ENCODE peak calls at places on chromosomes 3 and 15, in ten cellular contexts. Y is left lung; P is CD8-positive, alpha-beta memory T cell; O is fibroblast of lung; I is HCT116; B is naive thymus-derived CD4-positive, alpha-beta T cell; R is sigmoid colon; U is CD4-positive, CD25-positive, alpha-beta regulatory T cell; V is CD8-positive, alpha-beta T cell; X is breast epithelium. S is an unnamed sample. For H3K36me3, the result is how much of the 10 kb centered on the place peaks cover.

GRCh38 chr15:72866866-72867616 is 83.5 kb upstream of the ADPGK start:
- DNase-seq in Y (no peak), P (no peak), O (no peak), I (no peak), B (no peak), R (no peak), U (no peak), V (no peak), X (no peak), S (no peak)

GRCh38 chr3:127170794-127171193 is 22.1 kb upstream of the PRR23E start:
- DNase-seq in Y (peak), P (no peak), O (peak), I (no peak), B (no peak), R (no peak), U (no peak), V (no peak), X (no peak), S (no peak)

GRCh38 chr3:63324621-63325020 is 46.5 kb downstream of the SYNPR start:
- DNase-seq in Y (no peak), P (no peak), O (no peak), I (no peak), B (no peak), R (no peak), U (no peak), V (no peak), X (no peak), S (no peak)

GRCh38 chr3:178352300-178353021 is 183.8 kb upstream of the KCNMB2 start:
- DNase-seq in Y (no peak), P (no peak), O (peak), I (no peak), B (no peak), R (no peak), U (no peak), V (no peak), X (no peak), S (peak)

GRCh38 chr15:82298520-82298919 is 35.9 kb downstream of the SAXO2 start:
- DNase-seq in Y (no peak), P (peak), O (peak), I (no peak), B (peak), R (no peak), U (peak), V (peak), X (no peak), S (no peak)

GRCh38 chr3:112134335-112135124 is 1.5 kb upstream of the GCSAM start:
- DNase-seq in Y (no peak), P (no peak), O (peak), I (no peak), B (peak), R (no peak), U (peak), V (no peak), X (no peak), S (no peak)

GRCh38 chr3:78754066-78754743 is 1013.6 kb downstream of the ROBO1 start:
- DNase-seq in Y (no peak), P (no peak), O (peak), I (no peak), B (no peak), R (no peak), U (no peak), V (no peak), X (no peak), S (no peak)

GRCh38 chr3:161770532-161771386 is 274.2 kb downstream of the OTOL1 start:
- DNase-seq in Y (no peak), P (no peak), O (peak), I (no peak), B (no peak), R (no peak), U (no peak), V (no peak), X (no peak), S (no peak)

GRCh38 chr3:71444028-71444860 is 139.3 kb downstream of the FOXP1 start:
- DNase-seq in Y (peak), P (peak), O (peak), I (no peak), B (peak), R (no peak), U (peak), V (peak), X (peak), S (no peak)

GRCh38 chr15:68578175-68578959 is 426 bp upstream of the CORO2B start:
- DNase-seq in Y (peak), P (no peak), O (peak), I (no peak), B (no peak), R (peak), U (peak), V (peak), X (no peak), S (no peak)

GRCh38 chr15:74489518-74490338 is 28.8 kb upstream of the UBL7 start:
- DNase-seq in Y (peak), P (peak), O (peak), I (peak), B (peak), R (no peak), U (peak), V (peak), X (no peak), S (peak)

GRCh38 chr3:14633819-14634424 is 17.6 kb upstream of the CCDC174 start:
- DNase-seq in Y (peak), P (peak), O (peak), I (peak), B (peak), R (no peak), U (peak), V (peak), X (no peak), S (no peak)

GRCh38 chr3:71585126-71585525 is 1.6 kb upstream of the FOXP1 start:
- DNase-seq in Y (no peak), P (no peak), O (peak), I (no peak), B (peak), R (no peak), U (peak), V (no peak), X (no peak), S (no peak)

GRCh38 chr3:31008986-31009385 is 114.5 kb upstream of the GADL1 start:
- DNase-seq in Y (no peak), P (no peak), O (peak), I (no peak), B (no peak), R (no peak), U (peak), V (no peak), X (no peak), S (no peak)

GRCh38 chr3:142947799-142948575 is 15.5 kb downstream of the PAQR9 start:
- DNase-seq in Y (no peak), P (no peak), O (peak), I (no peak), B (no peak), R (no peak), U (peak), V (no peak), X (no peak), S (no peak)

GRCh38 chr15:72916939-72917338 is 133.4 kb upstream of the ADPGK start:
- DNase-seq in Y (no peak), P (no peak), O (peak), I (no peak), B (no peak), R (no peak), U (no peak), V (no peak), X (no peak), S (no peak)

GRCh38 chr3:197718904-197719303 is 17.8 kb downstream of the RUBCN start:
- DNase-seq in Y (no peak), P (no peak), O (peak), I (peak), B (no peak), R (no peak), U (no peak), V (no peak), X (no peak), S (no peak)

GRCh38 chr3:34013818-34014576 is 215.6 kb downstream of the PDCD6IP start:
- DNase-seq in Y (no peak), P (no peak), O (no peak), I (no peak), B (no peak), R (no peak), U (no peak), V (no peak), X (no peak), S (no peak)

GRCh38 chr3:195077611-195078540 is 193.1 kb downstream of the XXYLT1 start:
- DNase-seq in Y (no peak), P (no peak), O (no peak), I (no peak), B (no peak), R (peak), U (no peak), V (no peak), X (no peak), S (no peak)

GRCh38 chr15:47409601-47410000 is 307.7 kb upstream of the SEMA6D start:
- DNase-seq in Y (no peak), P (no peak), O (no peak), I (no peak), B (no peak), R (no peak), U (no peak), V (no peak), X (no peak), S (no peak)

GRCh38 chr3:157145566-157145965 is 14.4 kb downstream of the CCNL1 start:
- DNase-seq in Y (no peak), P (no peak), O (peak), I (no peak), B (no peak), R (no peak), U (no peak), V (no peak), X (no peak), S (no peak)

GRCh38 chr15:96462768-96463167 is 132.3 kb downstream of the NR2F2 start:
- DNase-seq in Y (no peak), P (no peak), O (no peak), I (no peak), B (no peak), R (no peak), U (no peak), V (no peak), X (no peak), S (no peak)

GRCh38 chr3:21158801-21159564 is 592.0 kb downstream of the ZNF385D start:
- DNase-seq in Y (no peak), P (no peak), O (peak), I (no peak), B (no peak), R (no peak), U (no peak), V (no peak), X (no peak), S (no peak)

GRCh38 chr15:66765478-66766281 is 63.6 kb downstream of the SMAD6 start:
- DNase-seq in Y (peak), P (no peak), O (peak), I (peak), B (no peak), R (peak), U (no peak), V (no peak), X (peak), S (no peak)

GRCh38 chr3:15553749-15554148 is 32.2 kb upstream of the COLQ start:
- DNase-seq in Y (no peak), P (no peak), O (no peak), I (no peak), B (no peak), R (no peak), U (no peak), V (no peak), X (no peak), S (no peak)

GRCh38 chr15:92883643-92884458 is 16.3 kb upstream of the CHD2 start:
- DNase-seq in Y (no peak), P (no peak), O (peak), I (no peak), B (peak), R (no peak), U (peak), V (no peak), X (no peak), S (no peak)

GRCh38 chr3:97256060-97256459 is 441.7 kb downstream of the EPHA6 start:
- DNase-seq in Y (no peak), P (no peak), O (no peak), I (no peak), B (no peak), R (no peak), U (no peak), V (no peak), X (no peak), S (no peak)

GRCh38 chr3:97257942-97258341 is 443.5 kb downstream of the EPHA6 start:
- DNase-seq in Y (no peak), P (no peak), O (no peak), I (no peak), B (no peak), R (no peak), U (no peak), V (no peak), X (no peak), S (no peak)

GRCh38 chr3:97264180-97264579 is 449.8 kb downstream of the EPHA6 start:
- DNase-seq in Y (no peak), P (no peak), O (no peak), I (no peak), B (no peak), R (no peak), U (no peak), V (no peak), X (no peak), S (no peak)

DNA sequence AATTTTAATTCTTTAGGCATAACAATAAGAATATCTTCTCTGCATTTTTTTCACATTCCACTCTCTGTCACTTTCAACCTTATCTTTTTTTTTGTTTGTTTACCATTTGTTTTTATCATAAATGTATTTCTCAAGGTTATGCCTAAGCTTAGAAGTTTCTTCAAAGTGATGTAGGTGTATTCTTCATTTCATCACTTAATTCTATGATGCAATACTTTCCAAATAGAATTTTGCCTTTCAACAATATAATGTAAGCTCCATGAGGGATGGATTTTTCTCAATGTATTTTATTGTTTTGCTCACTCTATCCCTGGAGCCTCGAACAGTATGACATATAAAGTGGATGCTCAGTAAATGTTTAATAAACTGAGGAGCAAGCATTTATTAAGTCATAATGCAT is 444.9 kb downstream of the EPHA6 start:
- DNase-seq in Y (no peak), P (no peak), O (no peak), I (no peak), B (no peak), R (no peak), U (no peak), V (no peak), X (no peak), S (no peak)
- H3K27ac ChIP-seq in Y (no peak), P (no peak), O (no peak), I (no peak), B (no peak), R (no peak), U (no peak), V (no peak), X (no peak), S (no peak)

DNA sequence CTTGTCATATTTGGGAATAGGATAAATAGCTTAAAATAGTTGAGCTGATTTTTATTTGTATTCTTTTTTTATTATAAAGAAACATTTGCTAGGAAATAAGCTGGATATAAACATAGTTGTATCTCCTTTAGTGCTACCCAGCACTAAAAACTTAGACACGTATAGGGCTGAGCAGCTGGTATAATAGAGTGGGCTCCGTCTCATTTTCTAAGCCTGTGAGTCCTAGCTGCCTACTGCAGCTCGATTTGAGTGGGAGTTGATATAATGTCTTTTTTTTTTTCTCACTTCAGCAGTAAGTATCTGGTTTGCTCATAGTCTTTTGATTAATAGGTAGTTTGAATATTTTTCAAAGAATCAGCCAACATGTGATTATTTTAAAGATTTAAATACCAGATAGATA is 34.2 kb downstream of the TFG start:
- DNase-seq in Y (no peak), P (no peak), O (no peak), I (no peak), B (no peak), R (no peak), U (no peak), V (no peak), X (no peak), S (no peak)
- H3K36me3 ChIP-seq in Y (under half), P (under half), O (under half), I (half or more), B (under half), R (under half), U (half or more), V (under half), X (under half), S (under half)

GRCh38 chr3:158801200-158801599 is 654 bp upstream of the MFSD1 start:
- DNase-seq in Y (no peak), P (no peak), O (peak), I (no peak), B (no peak), R (peak), U (peak), V (no peak), X (no peak), S (no peak)

GRCh38 chr3:158802399-158803023 is 657 bp downstream of the MFSD1 start:
- DNase-seq in Y (no peak), P (peak), O (no peak), I (no peak), B (no peak), R (no peak), U (no peak), V (peak), X (no peak), S (no peak)

GRCh38 chr3:158804441-158804840 is 2.6 kb downstream of the MFSD1 start:
- DNase-seq in Y (no peak), P (no peak), O (peak), I (no peak), B (no peak), R (no peak), U (no peak), V (no peak), X (no peak), S (no peak)

GRCh38 chr3:158801696-158802398 is at the start of gene MFSD1:
- DNase-seq in Y (peak), P (peak), O (peak), I (peak), B (peak), R (peak), U (peak), V (peak), X (peak), S (peak)
- H3K27ac ChIP-seq in Y (peak), P (peak), O (peak), I (no peak), B (peak), R (peak), U (peak), V (peak), X (peak), S (no peak)

GRCh38 chr3:184186184-184186901 is at the start of gene ABCF3:
- DNase-seq in Y (no peak), P (no peak), O (peak), I (no peak), B (no peak), R (peak), U (no peak), V (no peak), X (no peak), S (no peak)

GRCh38 chr3:184192889-184193288 is 6.9 kb downstream of the ABCF3 start:
- DNase-seq in Y (no peak), P (no peak), O (no peak), I (no peak), B (no peak), R (no peak), U (no peak), V (no peak), X (no peak), S (no peak)

GRCh38 chr3:184188080-184188479 is 2.1 kb downstream of the ABCF3 start:
- DNase-seq in Y (no peak), P (no peak), O (no peak), I (no peak), B (no peak), R (no peak), U (no peak), V (no peak), X (no peak), S (no peak)

GRCh38 chr3:184186902-184187207 is 856 bp downstream of the ABCF3 start:
- DNase-seq in Y (no peak), P (no peak), O (no peak), I (no peak), B (no peak), R (no peak), U (peak), V (no peak), X (no peak), S (no peak)

DNA sequence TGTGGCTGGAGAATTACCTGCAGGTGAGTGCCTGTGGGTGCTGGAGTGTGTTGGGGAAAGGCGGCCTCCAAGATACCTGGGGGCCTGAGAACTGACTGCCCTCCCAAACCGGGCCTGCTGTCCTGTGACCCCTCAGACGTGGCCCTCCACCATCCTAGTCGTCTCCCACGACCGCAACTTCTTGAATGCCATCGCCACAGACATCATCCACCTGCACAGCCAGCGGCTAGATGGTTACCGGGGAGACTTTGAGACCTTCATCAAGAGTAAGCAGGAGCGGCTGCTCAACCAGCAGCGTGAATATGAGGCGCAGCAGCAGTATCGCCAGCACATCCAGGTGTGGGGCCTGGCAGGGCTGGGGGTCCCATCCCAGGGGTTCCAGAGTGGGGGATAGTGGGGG is 3.4 kb downstream of the ABCF3 start:
- DNase-seq in Y (no peak), P (no peak), O (no peak), I (no peak), B (no peak), R (no peak), U (no peak), V (no peak), X (no peak), S (no peak)
- H3K36me3 ChIP-seq in Y (under half), P (half or more), O (under half), I (half or more), B (under half), R (half or more), U (half or more), V (under half), X (under half), S (under half)

GRCh38 chr3:55519016-55519415 is 31.9 kb upstream of the WNT5A start:
- DNase-seq in Y (no peak), P (no peak), O (peak), I (no peak), B (no peak), R (no peak), U (no peak), V (no peak), X (no peak), S (no peak)
- H3K27ac ChIP-seq in Y (no peak), P (no peak), O (no peak), I (no peak), B (no peak), R (no peak), U (no peak), V (no peak), X (no peak), S (no peak)

DNA sequence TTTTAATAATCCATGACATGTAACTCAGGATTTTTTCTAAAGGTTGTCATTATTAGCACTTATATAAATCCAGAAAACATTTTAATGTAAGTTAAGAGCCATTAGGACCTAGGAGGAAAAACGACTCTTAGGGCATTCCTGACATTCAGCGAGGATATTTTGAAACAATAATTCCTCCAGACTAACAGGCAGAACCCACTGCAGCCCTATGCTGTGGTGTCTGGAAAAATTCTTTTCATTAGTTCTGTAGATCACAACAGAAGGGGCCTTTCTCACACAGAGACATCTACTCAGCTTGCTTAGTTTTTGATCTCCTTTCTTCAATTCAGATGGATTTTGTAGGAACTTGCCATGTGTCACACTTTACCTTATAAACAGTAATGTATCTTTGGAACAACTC is 113.1 kb upstream of the MBNL1 start:
- DNase-seq in Y (no peak), P (no peak), O (peak), I (no peak), B (no peak), R (no peak), U (no peak), V (no peak), X (no peak), S (no peak)
- H3K36me3 ChIP-seq in Y (under half), P (under half), O (under half), I (under half), B (under half), R (under half), U (under half), V (under half), X (under half), S (under half)

DNA sequence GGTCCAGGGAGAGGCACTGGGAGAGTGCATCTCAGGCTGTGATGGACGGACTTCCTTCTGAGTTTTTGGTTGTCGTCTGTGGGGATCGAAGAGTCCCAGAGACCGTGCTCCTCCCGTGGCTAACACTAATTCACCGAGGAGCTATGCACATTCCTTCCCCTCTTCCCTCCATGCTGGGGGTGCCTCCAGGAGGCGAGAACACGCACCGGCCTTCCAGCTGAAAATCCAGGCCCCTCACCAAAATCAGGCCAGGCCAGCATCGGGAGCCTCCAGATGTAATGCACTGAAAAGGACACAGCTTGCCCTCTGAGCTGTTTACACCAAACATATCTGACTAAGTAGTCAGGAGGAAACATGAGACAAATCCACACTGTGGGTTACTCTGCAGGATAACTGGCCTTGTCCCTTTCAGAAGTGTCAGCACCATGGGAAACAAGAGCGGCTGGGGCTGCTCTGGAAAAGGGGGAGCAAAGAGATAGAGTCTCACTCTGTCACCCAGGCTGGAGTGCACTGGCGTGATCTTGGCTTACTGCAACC is 5.5 kb downstream of the RNU5B-1 start:
- DNase-seq in Y (no peak), P (no peak), O (no peak), I (no peak), B (no peak), R (no peak), U (no peak), V (no peak), X (no peak), S (no peak)
- H3K27ac ChIP-seq in Y (no peak), P (no peak), O (no peak), I (no peak), B (no peak), R (no peak), U (no peak), V (no peak), X (no peak), S (no peak)

S was measured in iPS DF 6.9.